ENCODE peak calls at places on chromosomes 12 and 14, in nine cellular contexts. One of them, this sample, is unnamed.

GRCh38 chr12:97758102-97758501 is 295.5 kb downstream of the RMST start:
- DNase-seq in cardiac fibroblast: no peak
- DNase-seq in fibroblast of mammary gland: no peak
- DNase-seq in CD8-positive, alpha-beta T cell: no peak
- DNase-seq in heart left ventricle: no peak
- DNase-seq in fibroblast of lung: no peak
- DNase-seq in cardiac muscle cell: no peak
- DNase-seq in epithelial cell of proximal tubule: no peak
- DNase-seq in transverse colon: no peak
- DNase-seq in this sample: no peak

GRCh38 chr12:12244341-12244740 is 22.5 kb downstream of the LRP6 start:
- DNase-seq in fibroblast of mammary gland: no peak
- DNase-seq in epithelial cell of proximal tubule: no peak
- DNase-seq in heart left ventricle: no peak
- DNase-seq in cardiac muscle cell: no peak
- DNase-seq in fibroblast of lung: no peak
- DNase-seq in transverse colon: no peak
- DNase-seq in cardiac fibroblast: no peak
- DNase-seq in CD8-positive, alpha-beta T cell: no peak
- DNase-seq in this sample: no peak

GRCh38 chr12:64729909-64730584 is 29.2 kb downstream of the GNS start:
- DNase-seq in heart left ventricle: no peak
- DNase-seq in fibroblast of mammary gland: no peak
- DNase-seq in transverse colon: no peak
- DNase-seq in epithelial cell of proximal tubule: no peak
- DNase-seq in cardiac fibroblast: no peak
- DNase-seq in CD8-positive, alpha-beta T cell: no peak
- DNase-seq in fibroblast of lung: no peak
- DNase-seq in cardiac muscle cell: peak; percentile 8
- DNase-seq in this sample: no peak

GRCh38 chr12:65171073-65171472 is 1.7 kb downstream of the LEMD3 start:
- DNase-seq in heart left ventricle: no peak
- DNase-seq in transverse colon: no peak
- DNase-seq in cardiac muscle cell: no peak
- DNase-seq in cardiac fibroblast: peak; percentile 34
- DNase-seq in fibroblast of mammary gland: peak; percentile 32
- DNase-seq in epithelial cell of proximal tubule: no peak
- DNase-seq in CD8-positive, alpha-beta T cell: no peak
- DNase-seq in fibroblast of lung: peak; percentile 25
- DNase-seq in this sample: no peak

GRCh38 chr12:95787274-95787814 is 3.2 kb downstream of the NTN4 start:
- DNase-seq in epithelial cell of proximal tubule: no peak
- DNase-seq in fibroblast of lung: no peak
- DNase-seq in CD8-positive, alpha-beta T cell: no peak
- DNase-seq in transverse colon: no peak
- DNase-seq in fibroblast of mammary gland: no peak
- DNase-seq in cardiac muscle cell: no peak
- DNase-seq in cardiac fibroblast: no peak
- DNase-seq in heart left ventricle: no peak
- DNase-seq in this sample: no peak

GRCh38 chr14:25033358-25033757 is 16.6 kb downstream of the STXBP6 start:
- DNase-seq in epithelial cell of proximal tubule: no peak
- DNase-seq in cardiac muscle cell: no peak
- DNase-seq in cardiac fibroblast: no peak
- DNase-seq in heart left ventricle: no peak
- DNase-seq in transverse colon: no peak
- DNase-seq in fibroblast of mammary gland: no peak
- DNase-seq in fibroblast of lung: no peak
- DNase-seq in CD8-positive, alpha-beta T cell: no peak
- DNase-seq in this sample: no peak

GRCh38 chr14:67191768-67192290 is 2.6 kb downstream of the GARIN2 start:
- DNase-seq in CD8-positive, alpha-beta T cell: no peak
- DNase-seq in cardiac fibroblast: no peak
- DNase-seq in heart left ventricle: no peak
- DNase-seq in fibroblast of mammary gland: peak; percentile 2
- DNase-seq in fibroblast of lung: no peak
- DNase-seq in cardiac muscle cell: no peak
- DNase-seq in epithelial cell of proximal tubule: no peak
- DNase-seq in transverse colon: no peak
- DNase-seq in this sample: no peak

GRCh38 chr14:69726761-69727511 is 40.0 kb upstream of the SRSF5 start:
- DNase-seq in cardiac fibroblast: peak; percentile 82
- DNase-seq in CD8-positive, alpha-beta T cell: peak; percentile 80
- DNase-seq in heart left ventricle: peak; percentile 82
- DNase-seq in fibroblast of lung: peak; percentile 65
- DNase-seq in cardiac muscle cell: peak; percentile 84
- DNase-seq in transverse colon: peak; percentile 85
- DNase-seq in fibroblast of mammary gland: peak; percentile 60
- DNase-seq in epithelial cell of proximal tubule: no peak
- DNase-seq in this sample: no peak

GRCh38 chr12:116559080-116559329 is 176 bp upstream of the MAP1LC3B2 start:
- DNase-seq in fibroblast of lung: no peak
- DNase-seq in cardiac fibroblast: no peak
- DNase-seq in transverse colon: no peak
- DNase-seq in fibroblast of mammary gland: no peak
- DNase-seq in cardiac muscle cell: no peak
- DNase-seq in epithelial cell of proximal tubule: no peak
- DNase-seq in CD8-positive, alpha-beta T cell: no peak
- DNase-seq in heart left ventricle: no peak
- DNase-seq in this sample: no peak

GRCh38 chr14:66842911-66843572 is 335.1 kb downstream of the GPHN start:
- DNase-seq in cardiac fibroblast: no peak
- DNase-seq in epithelial cell of proximal tubule: no peak
- DNase-seq in CD8-positive, alpha-beta T cell: no peak
- DNase-seq in cardiac muscle cell: no peak
- DNase-seq in fibroblast of lung: no peak
- DNase-seq in heart left ventricle: no peak
- DNase-seq in transverse colon: no peak
- DNase-seq in fibroblast of mammary gland: no peak
- DNase-seq in this sample: no peak

GRCh38 chr14:101821528-101821927 is 60.0 kb downstream of the PPP2R5C start:
- DNase-seq in transverse colon: no peak
- DNase-seq in heart left ventricle: no peak
- DNase-seq in cardiac fibroblast: no peak
- DNase-seq in CD8-positive, alpha-beta T cell: peak; percentile 35
- DNase-seq in fibroblast of mammary gland: no peak
- DNase-seq in cardiac muscle cell: no peak
- DNase-seq in epithelial cell of proximal tubule: no peak
- DNase-seq in fibroblast of lung: no peak
- DNase-seq in this sample: no peak

GRCh38 chr12:47079365-47079893 is at the start of gene PCED1B:
- DNase-seq in heart left ventricle: peak; percentile 76
- DNase-seq in fibroblast of lung: peak; percentile 71
- DNase-seq in cardiac muscle cell: peak; percentile 80
- DNase-seq in cardiac fibroblast: peak; percentile 83
- DNase-seq in transverse colon: peak; percentile 77
- DNase-seq in fibroblast of mammary gland: peak; percentile 62
- DNase-seq in CD8-positive, alpha-beta T cell: peak; percentile 40
- DNase-seq in epithelial cell of proximal tubule: no peak
- DNase-seq in this sample: peak; percentile 36

GRCh38 chr12:47079894-47080724 is at the start of gene AMIGO2:
- DNase-seq in cardiac muscle cell: peak; percentile 67
- DNase-seq in CD8-positive, alpha-beta T cell: no peak
- DNase-seq in epithelial cell of proximal tubule: no peak
- DNase-seq in transverse colon: peak; percentile 36
- DNase-seq in fibroblast of lung: peak; percentile 61
- DNase-seq in heart left ventricle: peak; percentile 71
- DNase-seq in fibroblast of mammary gland: peak; percentile 46
- DNase-seq in cardiac fibroblast: peak; percentile 59
- DNase-seq in this sample: no peak

GRCh38 chr12:47082283-47082962 is 2.7 kb upstream of the AMIGO2 start:
- DNase-seq in transverse colon: no peak
- DNase-seq in cardiac fibroblast: no peak
- DNase-seq in CD8-positive, alpha-beta T cell: no peak
- DNase-seq in fibroblast of lung: no peak
- DNase-seq in epithelial cell of proximal tubule: no peak
- DNase-seq in cardiac muscle cell: no peak
- DNase-seq in fibroblast of mammary gland: no peak
- DNase-seq in heart left ventricle: no peak
- DNase-seq in this sample: no peak

GRCh38 chr12:47078733-47079364 is 572 bp upstream of the PCED1B start:
- DNase-seq in fibroblast of mammary gland: no peak
- DNase-seq in transverse colon: peak; percentile 45
- DNase-seq in epithelial cell of proximal tubule: no peak
- DNase-seq in cardiac muscle cell: peak; percentile 31
- DNase-seq in heart left ventricle: peak; percentile 25
- DNase-seq in fibroblast of lung: no peak
- DNase-seq in CD8-positive, alpha-beta T cell: peak; percentile 40
- DNase-seq in cardiac fibroblast: peak; percentile 29
- DNase-seq in this sample: no peak

GRCh38 chr12:47080725-47081502 is 1.2 kb upstream of the AMIGO2 start:
- DNase-seq in transverse colon: peak; percentile 58
- DNase-seq in heart left ventricle: peak; percentile 67
- DNase-seq in cardiac muscle cell: peak; percentile 10
- DNase-seq in fibroblast of mammary gland: peak; percentile 59
- DNase-seq in CD8-positive, alpha-beta T cell: no peak
- DNase-seq in epithelial cell of proximal tubule: peak; percentile 76
- DNase-seq in cardiac fibroblast: peak; percentile 76
- DNase-seq in fibroblast of lung: peak; percentile 38
- DNase-seq in this sample: no peak
- H3K4me3 ChIP-seq in transverse colon: peak overlapping the region; percentile 62
- H3K4me3 ChIP-seq in heart left ventricle: peak overlapping the region; percentile 56
- H3K4me3 ChIP-seq in cardiac muscle cell: peak overlapping the region; percentile 36
- H3K4me3 ChIP-seq in fibroblast of mammary gland: peak overlapping the region; percentile 67
- H3K4me3 ChIP-seq in CD8-positive, alpha-beta T cell: peak overlapping the region; percentile 85
- H3K4me3 ChIP-seq in epithelial cell of proximal tubule: peak overlapping the region; percentile 68
- H3K4me3 ChIP-seq in cardiac fibroblast: peak overlapping the region; percentile 70
- H3K4me3 ChIP-seq in fibroblast of lung: peak overlapping the region; percentile 73
- H3K4me3 ChIP-seq in this sample: no peak overlapping the region

DNA sequence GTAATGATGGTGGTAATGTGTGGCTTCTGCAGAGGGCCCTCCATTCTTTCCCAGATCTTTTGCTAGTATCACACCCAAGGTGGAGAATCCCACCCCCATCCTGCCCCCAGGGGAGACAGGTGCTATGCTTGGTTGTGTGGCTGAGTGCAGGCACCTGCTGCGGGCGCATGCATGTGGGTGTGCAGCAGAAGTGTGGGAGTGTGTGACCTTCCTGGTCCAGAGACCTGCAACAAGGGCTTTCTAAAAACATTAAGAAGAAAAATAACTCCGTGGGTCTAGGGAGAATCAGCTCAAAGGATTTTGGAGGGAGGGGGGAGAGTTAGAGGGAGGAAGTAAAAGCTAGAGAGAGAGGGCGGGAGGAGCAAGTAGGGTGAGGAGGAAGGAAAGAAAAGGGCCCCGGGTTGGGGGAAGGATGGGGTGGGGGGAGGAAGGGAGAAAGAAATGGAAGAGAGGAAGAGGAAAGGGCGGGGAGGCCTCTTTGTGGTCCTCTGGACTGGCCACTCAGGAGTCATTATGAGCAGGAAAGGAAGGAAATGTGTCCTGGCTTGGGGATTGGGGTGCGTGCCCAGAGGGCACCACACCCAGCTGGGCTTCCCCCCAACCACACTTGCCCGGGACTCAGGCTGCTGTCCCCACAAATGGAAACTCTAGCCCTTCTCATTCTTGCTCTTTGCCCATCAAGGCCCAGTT is 3.0 kb upstream of the FIGNL2 start:
- DNase-seq in fibroblast of lung: no peak
- DNase-seq in cardiac muscle cell: no peak
- DNase-seq in CD8-positive, alpha-beta T cell: no peak
- DNase-seq in heart left ventricle: no peak
- DNase-seq in cardiac fibroblast: no peak
- DNase-seq in fibroblast of mammary gland: no peak
- DNase-seq in epithelial cell of proximal tubule: no peak
- DNase-seq in transverse colon: no peak
- DNase-seq in this sample: peak; percentile 21
- H3K4me3 ChIP-seq in fibroblast of lung: no peak overlapping the region
- H3K4me3 ChIP-seq in cardiac muscle cell: no peak overlapping the region
- H3K4me3 ChIP-seq in CD8-positive, alpha-beta T cell: no peak overlapping the region
- H3K4me3 ChIP-seq in heart left ventricle: no peak overlapping the region
- H3K4me3 ChIP-seq in cardiac fibroblast: no peak overlapping the region
- H3K4me3 ChIP-seq in fibroblast of mammary gland: no peak overlapping the region
- H3K4me3 ChIP-seq in epithelial cell of proximal tubule: no peak overlapping the region
- H3K4me3 ChIP-seq in transverse colon: no peak overlapping the region
- H3K4me3 ChIP-seq in this sample: no peak overlapping the region

GRCh38 chr12:92138626-92139025 is 7.0 kb downstream of the BTG1 start:
- DNase-seq in cardiac muscle cell: no peak
- DNase-seq in cardiac fibroblast: peak; percentile 16
- DNase-seq in fibroblast of lung: no peak
- DNase-seq in fibroblast of mammary gland: no peak
- DNase-seq in heart left ventricle: no peak
- DNase-seq in epithelial cell of proximal tubule: no peak
- DNase-seq in transverse colon: no peak
- DNase-seq in CD8-positive, alpha-beta T cell: no peak
- DNase-seq in this sample: no peak
- H3K4me3 ChIP-seq in cardiac muscle cell: peak overlapping the region; percentile 99
- H3K4me3 ChIP-seq in cardiac fibroblast: no peak overlapping the region
- H3K4me3 ChIP-seq in fibroblast of lung: no peak overlapping the region
- H3K4me3 ChIP-seq in fibroblast of mammary gland: no peak overlapping the region
- H3K4me3 ChIP-seq in heart left ventricle: no peak overlapping the region
- H3K4me3 ChIP-seq in epithelial cell of proximal tubule: peak overlapping the region; percentile 4
- H3K4me3 ChIP-seq in transverse colon: no peak overlapping the region
- H3K4me3 ChIP-seq in CD8-positive, alpha-beta T cell: peak overlapping the region; percentile 66
- H3K4me3 ChIP-seq in this sample: no peak overlapping the region

GRCh38 chr12:91423336-91424050 is 240.9 kb upstream of the DCN start:
- DNase-seq in epithelial cell of proximal tubule: no peak
- DNase-seq in CD8-positive, alpha-beta T cell: no peak
- DNase-seq in transverse colon: no peak
- DNase-seq in fibroblast of mammary gland: no peak
- DNase-seq in cardiac fibroblast: no peak
- DNase-seq in heart left ventricle: no peak
- DNase-seq in cardiac muscle cell: no peak
- DNase-seq in fibroblast of lung: no peak
- DNase-seq in this sample: no peak

GRCh38 chr12:91422107-91422506 is 239.5 kb upstream of the DCN start:
- DNase-seq in epithelial cell of proximal tubule: no peak
- DNase-seq in fibroblast of lung: no peak
- DNase-seq in cardiac fibroblast: no peak
- DNase-seq in cardiac muscle cell: no peak
- DNase-seq in heart left ventricle: no peak
- DNase-seq in fibroblast of mammary gland: no peak
- DNase-seq in CD8-positive, alpha-beta T cell: no peak
- DNase-seq in transverse colon: peak; percentile 13
- DNase-seq in this sample: no peak

GRCh38 chr12:91424506-91424905 is 241.9 kb upstream of the DCN start:
- DNase-seq in fibroblast of mammary gland: no peak
- DNase-seq in cardiac muscle cell: no peak
- DNase-seq in fibroblast of lung: no peak
- DNase-seq in epithelial cell of proximal tubule: no peak
- DNase-seq in transverse colon: no peak
- DNase-seq in heart left ventricle: no peak
- DNase-seq in cardiac fibroblast: no peak
- DNase-seq in CD8-positive, alpha-beta T cell: no peak
- DNase-seq in this sample: no peak

GRCh38 chr12:91419809-91420208 is 237.2 kb upstream of the DCN start:
- DNase-seq in fibroblast of lung: peak; percentile 7
- DNase-seq in epithelial cell of proximal tubule: no peak
- DNase-seq in heart left ventricle: no peak
- DNase-seq in transverse colon: no peak
- DNase-seq in cardiac fibroblast: no peak
- DNase-seq in CD8-positive, alpha-beta T cell: no peak
- DNase-seq in fibroblast of mammary gland: no peak
- DNase-seq in cardiac muscle cell: no peak
- DNase-seq in this sample: no peak

DNA sequence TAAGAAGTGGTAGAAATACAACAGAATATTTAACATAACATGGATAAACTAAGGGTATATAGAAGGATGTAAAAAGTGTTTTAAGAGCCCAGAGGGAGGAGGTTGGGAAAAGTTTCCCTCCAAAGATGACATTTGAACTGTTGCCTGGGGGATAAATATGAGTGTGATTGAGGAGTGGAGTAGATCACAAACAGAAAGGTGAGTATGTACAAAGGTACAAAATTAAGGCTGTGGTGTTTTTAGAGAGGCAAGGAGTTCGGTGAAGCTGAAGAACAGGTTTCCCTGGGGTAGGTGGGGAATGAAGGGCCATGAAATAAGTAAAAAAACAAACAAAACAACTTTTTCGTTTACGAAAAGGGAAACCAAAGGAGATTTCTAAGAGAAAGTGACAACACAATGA is 240.2 kb upstream of the DCN start:
- DNase-seq in cardiac muscle cell: no peak
- DNase-seq in CD8-positive, alpha-beta T cell: no peak
- DNase-seq in fibroblast of mammary gland: no peak
- DNase-seq in cardiac fibroblast: no peak
- DNase-seq in epithelial cell of proximal tubule: no peak
- DNase-seq in fibroblast of lung: no peak
- DNase-seq in heart left ventricle: no peak
- DNase-seq in transverse colon: no peak
- DNase-seq in this sample: no peak
- H3K4me3 ChIP-seq in cardiac muscle cell: no peak overlapping the region
- H3K4me3 ChIP-seq in CD8-positive, alpha-beta T cell: no peak overlapping the region
- H3K4me3 ChIP-seq in fibroblast of mammary gland: no peak overlapping the region
- H3K4me3 ChIP-seq in cardiac fibroblast: no peak overlapping the region
- H3K4me3 ChIP-seq in epithelial cell of proximal tubule: no peak overlapping the region
- H3K4me3 ChIP-seq in fibroblast of lung: no peak overlapping the region
- H3K4me3 ChIP-seq in heart left ventricle: no peak overlapping the region
- H3K4me3 ChIP-seq in transverse colon: no peak overlapping the region
- H3K4me3 ChIP-seq in this sample: no peak overlapping the region

This sample was measured in Jurkat, Clone E6-1.